ENCODE peak calls at places on chromosomes 7 and 10, in seven cellular contexts. T is H1, Y is HepG2, A is SK-N-SH, W is K562, D is T47D, X is GM12878. N is an unnamed sample.

GRCh38 chr7:155071121-155071651 is 1.1 kb downstream of the HTR5A start:
- DNase-seq in A (peak), D (no peak), X (no peak), W (no peak), Y (no peak), T (no peak), N (no peak)

GRCh38 chr7:157457355-157458253 is 120.8 kb downstream of the DNAJB6 start:
- DNase-seq in A (no peak), T (peak), Y (no peak), D (no peak), W (no peak), X (no peak), N (no peak)

GRCh38 chr7:55533050-55533728 is 39.1 kb downstream of the VOPP1 start:
- DNase-seq in A (no peak), W (no peak), D (no peak), Y (no peak), T (no peak), X (peak), N (no peak)

GRCh38 chr7:98314469-98314868 is 33.0 kb downstream of the BRI3 start:
- DNase-seq in Y (no peak), T (no peak), X (no peak), W (no peak), D (no peak), A (no peak), N (no peak)

GRCh38 chr10:116756277-116756676 is 13.9 kb upstream of the HSPA12A start:
- DNase-seq in W (no peak), X (no peak), T (no peak), A (no peak), D (no peak), Y (no peak), N (no peak)

GRCh38 chr10:124152139-124152780 is 58.9 kb upstream of the CHST15 start:
- DNase-seq in Y (peak), A (no peak), W (no peak), T (no peak), X (no peak), D (no peak), N (peak)

GRCh38 chr7:100353685-100354330 is 4.1 kb upstream of the PILRB start:
- DNase-seq in Y (no peak), A (no peak), X (no peak), W (no peak), T (no peak), D (no peak), N (no peak)

GRCh38 chr10:122338609-122339441 is 35.7 kb upstream of the PLEKHA1 start:
- DNase-seq in Y (no peak), D (no peak), X (no peak), T (no peak), W (no peak), A (no peak), N (no peak)

GRCh38 chr7:79284226-79284625 is 169.2 kb downstream of the MAGI2 start:
- DNase-seq in D (no peak), A (no peak), W (no peak), T (no peak), X (no peak), Y (no peak), N (no peak)

GRCh38 chr10:4849042-4849402 is 23.0 kb downstream of the AKR1E2 start:
- DNase-seq in Y (no peak), W (no peak), T (no peak), A (no peak), X (no peak), D (no peak), N (no peak)

GRCh38 chr7:155886391-155887173 is 74.3 kb upstream of the SHH start:
- DNase-seq in Y (no peak), T (no peak), W (no peak), D (no peak), A (no peak), X (no peak), N (no peak)

GRCh38 chr10:74544106-74544505 is 282.3 kb upstream of the KAT6B start:
- DNase-seq in D (no peak), Y (no peak), W (no peak), X (no peak), T (no peak), A (no peak), N (no peak)

DNA sequence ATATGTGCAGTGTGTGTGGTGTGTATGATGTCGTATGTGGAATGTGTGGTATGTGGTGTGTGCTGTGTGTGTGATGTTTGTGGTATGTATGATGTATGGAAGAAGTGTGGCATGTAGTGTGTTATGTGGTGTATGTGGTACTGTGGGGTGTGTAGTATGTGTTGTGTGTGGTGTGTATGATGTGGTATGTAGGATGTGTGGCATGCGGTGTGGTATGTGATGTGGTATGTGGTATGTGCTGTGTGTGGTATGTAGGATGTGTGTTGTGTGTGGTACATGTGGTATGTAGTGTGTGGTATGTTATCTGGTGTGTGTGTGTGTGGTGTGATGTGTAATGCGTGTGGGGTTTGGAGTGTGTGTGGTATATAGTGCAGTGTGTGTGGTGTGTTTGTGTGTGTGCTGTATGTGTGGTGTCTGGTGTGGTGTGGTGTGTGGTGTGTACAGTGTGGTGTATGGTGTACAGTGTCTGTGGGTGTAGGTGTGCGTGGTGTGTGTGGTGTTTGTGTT is 129.6 kb downstream of the ATP6V0E2 start:
- DNase-seq in A (no peak), Y (no peak), X (no peak), T (no peak), W (peak), D (no peak), N (no peak)
- TF ChIP-seq JUND in A (no peak), Y (no peak), X (no peak), T (no peak), W (no peak), D (no peak), N (no peak)

DNA sequence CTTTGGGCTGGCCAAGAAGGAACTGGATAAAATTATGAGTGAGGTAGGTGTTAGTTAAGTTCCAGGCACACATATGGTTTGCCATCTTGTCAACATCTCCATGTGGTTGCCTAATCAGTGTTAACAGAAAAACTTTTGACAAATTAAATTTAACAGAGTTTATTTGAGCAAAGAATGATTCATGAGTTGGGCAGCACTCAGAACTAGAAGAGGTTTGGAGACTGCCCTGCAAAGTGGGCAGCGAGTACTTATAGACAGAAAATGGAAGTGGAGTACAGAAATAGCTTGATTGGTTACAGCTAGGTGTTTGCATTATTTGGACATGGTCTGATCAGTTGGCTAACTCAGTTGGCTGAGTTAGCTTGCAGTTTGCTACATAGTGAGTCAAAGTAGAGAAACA is 37.5 kb upstream of the AGK start:
- DNase-seq in T (no peak), D (no peak), Y (no peak), W (no peak), A (no peak), X (no peak), N (no peak)
- TF ChIP-seq JUND in T (no peak), D (no peak), Y (no peak), W (no peak), A (no peak), X (no peak), N (no peak)

GRCh38 chr7:71521506-71521905 is 389.6 kb downstream of the GALNT17 start:
- DNase-seq in Y (no peak), W (no peak), D (no peak), A (no peak), T (no peak), X (no peak), N (no peak)
- TF ChIP-seq JUND in Y (no peak), W (no peak), D (no peak), A (no peak), T (no peak), X (no peak), N (no peak)

DNA sequence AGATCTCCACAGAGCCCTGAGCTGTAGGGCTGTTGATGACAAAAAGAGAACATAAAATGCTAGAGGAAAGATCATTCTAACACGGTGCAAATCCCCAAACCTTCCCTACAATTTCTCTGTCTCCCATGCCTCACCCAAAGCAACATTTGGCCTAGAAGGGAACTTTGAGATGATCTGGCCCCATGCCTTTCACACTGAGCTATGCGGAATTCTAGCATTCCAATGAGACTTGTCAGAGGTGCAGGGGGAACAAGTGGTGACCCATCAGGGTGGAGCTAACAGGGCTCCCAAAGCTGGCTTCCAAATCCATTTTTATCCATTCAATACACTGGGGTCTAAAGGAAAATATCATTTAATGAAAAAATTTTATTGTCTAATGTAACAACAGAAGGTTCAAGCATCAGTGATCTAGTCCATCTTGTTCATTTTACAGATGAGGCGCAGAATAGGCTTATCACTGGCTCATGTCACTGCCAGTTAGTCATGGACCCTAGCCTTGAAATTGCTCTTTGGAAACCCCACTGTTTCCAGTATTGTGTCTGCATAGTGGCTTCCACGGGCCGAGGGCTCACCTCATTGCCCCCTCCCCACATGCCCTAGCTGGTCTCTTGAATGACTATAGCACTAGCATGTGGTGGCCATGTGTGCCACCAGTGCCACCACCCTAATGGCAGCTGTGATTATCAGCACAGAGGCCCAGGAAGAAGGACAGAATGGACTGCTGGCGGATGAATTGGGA is 1001.0 kb downstream of the LRMDA start:
- DNase-seq in X (no peak), A (peak), T (no peak), D (no peak), W (no peak), Y (no peak), N (no peak)
- TF ChIP-seq JUND in X (no peak), A (peak), T (peak), D (no peak), W (no peak), Y (no peak), N (no peak)

GRCh38 chr7:135825406-135825805 is 76.8 kb upstream of the FAM180A start:
- DNase-seq in D (no peak), Y (no peak), X (no peak), A (no peak), T (no peak), W (no peak), N (no peak)

GRCh38 chr7:135817576-135817975 is 69.0 kb upstream of the FAM180A start:
- DNase-seq in T (no peak), W (no peak), A (no peak), Y (no peak), X (no peak), D (no peak), N (no peak)

GRCh38 chr7:135827391-135827790 is 78.8 kb upstream of the FAM180A start:
- DNase-seq in T (no peak), D (no peak), X (no peak), W (no peak), Y (no peak), A (no peak), N (no peak)

GRCh38 chr7:135822396-135822795 is 73.8 kb upstream of the FAM180A start:
- DNase-seq in A (no peak), T (no peak), Y (no peak), X (no peak), W (no peak), D (no peak), N (no peak)
- TF ChIP-seq JUND in A (no peak), T (no peak), Y (no peak), X (no peak), W (no peak), D (no peak), N (no peak)

DNA sequence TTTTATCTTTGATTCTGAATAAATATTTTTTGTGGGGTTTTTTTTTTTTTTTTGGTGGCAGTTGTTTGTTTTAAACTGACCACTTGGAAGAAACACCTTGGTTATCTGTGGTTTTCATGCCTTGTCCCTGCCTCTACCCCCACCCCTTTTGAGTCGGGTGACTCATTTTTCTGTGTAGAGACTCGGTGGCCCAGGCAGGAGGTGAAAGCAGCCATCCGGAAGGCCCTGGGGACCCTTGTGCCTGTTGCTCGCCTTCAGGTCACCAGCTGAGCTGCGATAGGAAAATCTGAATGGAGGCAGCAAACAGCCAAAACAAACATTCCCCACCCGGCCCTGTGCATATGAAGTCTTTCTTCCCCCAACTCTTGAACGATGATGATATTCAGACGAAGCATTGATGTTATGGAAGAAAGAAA is 22.7 kb downstream of the CYP17A1 start:
- DNase-seq in Y (peak), W (peak), D (no peak), X (no peak), T (no peak), A (no peak), N (no peak)
- TF ChIP-seq JUND in Y (peak), W (peak), D (no peak), X (no peak), T (no peak), A (no peak), N (no peak)

GRCh38 chr10:27542324-27542723 is 38.2 kb downstream of the RAB18 start:
- DNase-seq in Y (no peak), T (no peak), W (no peak), X (no peak), D (no peak), A (no peak), N (no peak)

GRCh38 chr10:27540672-27541071 is 36.6 kb downstream of the RAB18 start:
- DNase-seq in W (no peak), Y (no peak), T (no peak), X (no peak), A (no peak), D (no peak), N (no peak)

GRCh38 chr10:27542812-27543211 is 38.7 kb downstream of the RAB18 start:
- DNase-seq in Y (no peak), T (no peak), W (no peak), A (no peak), X (no peak), D (no peak), N (no peak)

GRCh38 chr10:27537812-27538211 is 33.7 kb downstream of the RAB18 start:
- DNase-seq in A (no peak), X (no peak), Y (no peak), W (no peak), D (no peak), T (no peak), N (no peak)

DNA sequence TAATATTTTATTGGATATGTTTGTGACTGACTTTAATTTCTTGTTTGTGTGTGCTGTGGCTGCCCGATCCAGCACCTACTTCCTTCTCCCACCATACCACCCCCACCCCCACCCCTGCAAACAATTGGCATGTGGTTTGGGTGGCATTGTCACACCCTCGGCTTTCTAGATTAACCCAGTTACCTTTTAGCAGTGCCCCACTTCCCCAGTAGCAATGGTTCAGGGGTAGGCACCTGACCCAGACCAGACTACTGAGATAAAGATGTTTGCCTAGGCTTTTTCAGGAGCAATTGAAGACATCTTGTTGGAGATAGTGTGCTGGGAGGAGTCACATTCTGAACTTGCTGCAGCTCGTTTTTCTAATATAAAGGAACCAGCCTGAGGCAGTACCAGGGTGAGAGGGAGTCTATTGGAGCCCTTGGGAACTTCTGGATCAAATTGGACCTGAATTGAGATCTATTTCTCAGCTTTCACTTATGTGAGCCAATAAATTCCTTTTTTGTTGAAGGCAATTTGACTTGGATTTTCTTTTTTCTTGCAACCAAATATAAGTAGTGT is 37.7 kb downstream of the RAB18 start:
- DNase-seq in W (no peak), T (no peak), A (no peak), Y (no peak), D (no peak), X (no peak), N (no peak)
- TF ChIP-seq JUND in W (no peak), T (no peak), A (no peak), Y (no peak), D (no peak), X (no peak), N (no peak)

GRCh38 chr10:13053794-13054462 is 46.0 kb upstream of the OPTN start:
- DNase-seq in X (no peak), T (no peak), Y (no peak), D (no peak), W (no peak), A (no peak), N (no peak)
- TF ChIP-seq JUND in X (no peak), T (no peak), Y (no peak), D (no peak), W (no peak), A (no peak), N (no peak)